ENCODE peak calls at places on chromosomes 16 and 17, in six cellular contexts. One of them, this sample, is unnamed.

GRCh38 chr16:17227278-17227677 is 243.5 kb downstream of the XYLT1 start:
- DNase-seq in CD4-positive, alpha-beta memory T cell: no peak
- DNase-seq in transverse colon: no peak
- DNase-seq in NCI-H187: no peak
- DNase-seq in RWPE1: peak
- DNase-seq in upper lobe of right lung: no peak
- DNase-seq in this sample: no peak

GRCh38 chr17:59001158-59001814 is 105.4 kb downstream of the TRIM37 start:
- DNase-seq in RWPE1: no peak
- DNase-seq in CD4-positive, alpha-beta memory T cell: peak
- DNase-seq in transverse colon: peak
- DNase-seq in NCI-H187: no peak
- DNase-seq in upper lobe of right lung: no peak
- DNase-seq in this sample: no peak

GRCh38 chr17:44792276-44792675 is 33.5 kb downstream of the ADAM11 start:
- DNase-seq in upper lobe of right lung: no peak
- DNase-seq in transverse colon: no peak
- DNase-seq in NCI-H187: no peak
- DNase-seq in RWPE1: no peak
- DNase-seq in CD4-positive, alpha-beta memory T cell: no peak
- DNase-seq in this sample: no peak

GRCh38 chr16:17273142-17273561 is 197.6 kb downstream of the XYLT1 start:
- DNase-seq in NCI-H187: no peak
- DNase-seq in RWPE1: peak
- DNase-seq in transverse colon: no peak
- DNase-seq in CD4-positive, alpha-beta memory T cell: no peak
- DNase-seq in upper lobe of right lung: no peak
- DNase-seq in this sample: no peak

GRCh38 chr16:86086471-86086870 is 187.5 kb downstream of the IRF8 start:
- DNase-seq in upper lobe of right lung: no peak
- DNase-seq in NCI-H187: no peak
- DNase-seq in transverse colon: no peak
- DNase-seq in RWPE1: no peak
- DNase-seq in CD4-positive, alpha-beta memory T cell: no peak
- DNase-seq in this sample: no peak

GRCh38 chr17:8359769-8360168 is 16.7 kb downstream of the KRABD2 start:
- DNase-seq in upper lobe of right lung: no peak
- DNase-seq in transverse colon: no peak
- DNase-seq in RWPE1: peak
- DNase-seq in CD4-positive, alpha-beta memory T cell: no peak
- DNase-seq in NCI-H187: no peak
- DNase-seq in this sample: no peak

GRCh38 chr16:57115504-57116182 is 23.3 kb downstream of the CPNE2 start:
- DNase-seq in RWPE1: no peak
- DNase-seq in CD4-positive, alpha-beta memory T cell: no peak
- DNase-seq in upper lobe of right lung: no peak
- DNase-seq in transverse colon: no peak
- DNase-seq in NCI-H187: no peak
- DNase-seq in this sample: peak

GRCh38 chr16:28548306-28548802 is 5.4 kb upstream of the SGF29 start:
- DNase-seq in upper lobe of right lung: no peak
- DNase-seq in CD4-positive, alpha-beta memory T cell: no peak
- DNase-seq in transverse colon: no peak
- DNase-seq in RWPE1: no peak
- DNase-seq in NCI-H187: no peak
- DNase-seq in this sample: no peak

GRCh38 chr16:13936596-13937081 is 16.7 kb downstream of the ERCC4 start:
- DNase-seq in NCI-H187: no peak
- DNase-seq in RWPE1: peak
- DNase-seq in upper lobe of right lung: no peak
- DNase-seq in transverse colon: no peak
- DNase-seq in CD4-positive, alpha-beta memory T cell: no peak
- DNase-seq in this sample: no peak

GRCh38 chr16:12067714-12068401 is 91.3 kb downstream of the SNX29 start:
- DNase-seq in NCI-H187: peak
- DNase-seq in CD4-positive, alpha-beta memory T cell: peak
- DNase-seq in upper lobe of right lung: peak
- DNase-seq in transverse colon: peak
- DNase-seq in RWPE1: peak
- DNase-seq in this sample: peak

GRCh38 chr16:48609453-48610023 is 442 bp downstream of the N4BP1 start:
- DNase-seq in transverse colon: peak
- DNase-seq in CD4-positive, alpha-beta memory T cell: no peak
- DNase-seq in NCI-H187: no peak
- DNase-seq in RWPE1: peak
- DNase-seq in upper lobe of right lung: peak
- DNase-seq in this sample: peak

GRCh38 chr17:1754430-1755112 is 7.3 kb upstream of the SERPINF1 start:
- DNase-seq in upper lobe of right lung: peak
- DNase-seq in NCI-H187: no peak
- DNase-seq in CD4-positive, alpha-beta memory T cell: no peak
- DNase-seq in RWPE1: no peak
- DNase-seq in transverse colon: no peak
- DNase-seq in this sample: no peak

GRCh38 chr16:55454861-55455260 is 24.1 kb upstream of the MMP2 start:
- DNase-seq in RWPE1: no peak
- DNase-seq in NCI-H187: no peak
- DNase-seq in upper lobe of right lung: no peak
- DNase-seq in CD4-positive, alpha-beta memory T cell: no peak
- DNase-seq in transverse colon: no peak
- DNase-seq in this sample: no peak

GRCh38 chr16:75081179-75081859 is 35.3 kb downstream of the LDHD start:
- DNase-seq in transverse colon: no peak
- DNase-seq in CD4-positive, alpha-beta memory T cell: no peak
- DNase-seq in upper lobe of right lung: no peak
- DNase-seq in RWPE1: no peak
- DNase-seq in NCI-H187: no peak
- DNase-seq in this sample: no peak

GRCh38 chr16:11848842-11849241 is 2.5 kb downstream of the RSL1D1 start:
- DNase-seq in NCI-H187: no peak
- DNase-seq in RWPE1: no peak
- DNase-seq in upper lobe of right lung: no peak
- DNase-seq in CD4-positive, alpha-beta memory T cell: no peak
- DNase-seq in transverse colon: no peak
- DNase-seq in this sample: no peak

GRCh38 chr17:79632432-79632735 is 21.5 kb upstream of the RBFOX3 start:
- DNase-seq in CD4-positive, alpha-beta memory T cell: no peak
- DNase-seq in RWPE1: no peak
- DNase-seq in upper lobe of right lung: peak
- DNase-seq in NCI-H187: no peak
- DNase-seq in transverse colon: peak
- DNase-seq in this sample: no peak

GRCh38 chr17:15446036-15446435 is 21.4 kb downstream of the CDRT4 start:
- DNase-seq in CD4-positive, alpha-beta memory T cell: no peak
- DNase-seq in NCI-H187: no peak
- DNase-seq in transverse colon: no peak
- DNase-seq in RWPE1: no peak
- DNase-seq in upper lobe of right lung: no peak
- DNase-seq in this sample: no peak

GRCh38 chr16:70611224-70611598 is 35.1 kb upstream of the IL34 start:
- DNase-seq in upper lobe of right lung: no peak
- DNase-seq in CD4-positive, alpha-beta memory T cell: no peak
- DNase-seq in NCI-H187: no peak
- DNase-seq in RWPE1: no peak
- DNase-seq in transverse colon: no peak
- DNase-seq in this sample: no peak

GRCh38 chr17:82428546-82428945 is 10.2 kb upstream of the OGFOD3 start:
- DNase-seq in RWPE1: no peak
- DNase-seq in transverse colon: no peak
- DNase-seq in upper lobe of right lung: no peak
- DNase-seq in CD4-positive, alpha-beta memory T cell: no peak
- DNase-seq in NCI-H187: no peak
- DNase-seq in this sample: no peak

GRCh38 chr16:66478733-66479511 is 51.8 kb downstream of the BEAN1 start:
- DNase-seq in transverse colon: peak
- DNase-seq in CD4-positive, alpha-beta memory T cell: peak
- DNase-seq in NCI-H187: no peak
- DNase-seq in RWPE1: peak
- DNase-seq in upper lobe of right lung: peak
- DNase-seq in this sample: peak

This sample was measured in NCI-H345.